ENCODE peak calls at places on chromosomes 16 and 17, in five cellular contexts. C is RWPE1, H is HL-60, X is glutamatergic neuron, W is AG09319. Z is an unnamed sample.

GRCh38 chr16:56357765-56358322 is 67.5 kb downstream of the AMFR start:
- DNase-seq in C (no peak), H (peak; percentile 18), X (peak; percentile 18), W (no peak), Z (peak; percentile 30)

GRCh38 chr16:81601008-81601428 is 156.4 kb downstream of the CMIP start:
- DNase-seq in C (peak; percentile 96), H (no peak), X (no peak), W (no peak), Z (no peak)

GRCh38 chr16:75282811-75283281 is 31.4 kb upstream of the BCAR1 start:
- DNase-seq in C (no peak), H (no peak), X (peak; percentile 65), W (no peak), Z (no peak)

GRCh38 chr16:76885776-76886175 is 305.2 kb upstream of the MON1B start:
- DNase-seq in C (no peak), H (no peak), X (no peak), W (no peak), Z (no peak)

GRCh38 chr17:37848690-37849616 is 75.3 kb upstream of the TBC1D3K start:
- DNase-seq in C (peak; percentile 64), H (peak; percentile 66), X (no peak), W (no peak), Z (peak; percentile 76)

GRCh38 chr17:48259710-48260291 is 152.2 kb downstream of the SNX11 start:
- DNase-seq in C (peak; percentile 34), H (no peak), X (no peak), W (no peak), Z (no peak)

GRCh38 chr16:2365895-2366294 is 25.4 kb upstream of the ABCA3 start:
- DNase-seq in C (no peak), H (no peak), X (no peak), W (peak; percentile 1), Z (no peak)

GRCh38 chr16:70796301-70796700 is 4.7 kb downstream of the VAC14 start:
- DNase-seq in C (no peak), H (no peak), X (no peak), W (no peak), Z (no peak)

GRCh38 chr16:79601092-79601977 is 798 bp upstream of the MAF start:
- DNase-seq in C (peak; percentile 41), H (no peak), X (peak; percentile 52), W (no peak), Z (peak; percentile 47)

GRCh38 chr16:57883480-57883879 is 81.2 kb upstream of the KIFC3 start:
- DNase-seq in C (no peak), H (no peak), X (no peak), W (no peak), Z (no peak)

GRCh38 chr16:65833171-65833871 is 533.2 kb upstream of the CDH5 start:
- DNase-seq in C (peak; percentile 45), H (no peak), X (no peak), W (peak; percentile 22), Z (no peak)

GRCh38 chr16:72837846-72838661 is 209.9 kb downstream of the ZFHX3 start:
- DNase-seq in C (no peak), H (no peak), X (no peak), W (no peak), Z (no peak)

GRCh38 chr17:9346296-9346926 is 229.2 kb downstream of the STX8 start:
- DNase-seq in C (no peak), H (no peak), X (no peak), W (no peak), Z (no peak)

GRCh38 chr17:33294994-33295393 is 1.9 kb upstream of the ASIC2 start:
- DNase-seq in C (no peak), H (no peak), X (no peak), W (no peak), Z (no peak)

GRCh38 chr17:33291248-33292183 is 1.6 kb downstream of the ASIC2 start:
- DNase-seq in C (peak; percentile 13), H (peak; percentile 14), X (peak; percentile 54), W (no peak), Z (no peak)

GRCh38 chr17:33292184-33292980 is 713 bp downstream of the ASIC2 start:
- DNase-seq in C (peak; percentile 6), H (no peak), X (peak; percentile 59), W (no peak), Z (no peak)

GRCh38 chr17:33290156-33290697 is 2.9 kb downstream of the ASIC2 start:
- DNase-seq in C (no peak), H (no peak), X (no peak), W (no peak), Z (no peak)

GRCh38 chr17:33292981-33293867 is at the start of gene ASIC2:
- DNase-seq in C (peak; percentile 53), H (no peak), X (peak; percentile 67), W (no peak), Z (no peak)
- TF ChIP-seq CTCF in C (no peak), H (no peak), X (no peak), W (no peak), Z (no peak)

GRCh38 chr16:27313422-27314160 is at the start of gene IL4R:
- DNase-seq in C (peak; percentile 35), H (no peak), X (peak; percentile 52), W (no peak), Z (peak; percentile 57)
- TF ChIP-seq CTCF in C (no peak), H (no peak), X (no peak), W (no peak), Z (no peak)

GRCh38 chr17:41516147-41516827 is 2.4 kb downstream of the KRT15 start:
- DNase-seq in C (no peak), H (no peak), X (no peak), W (no peak), Z (no peak)
- TF ChIP-seq CTCF in C (no peak), H (no peak), X (no peak), W (no peak), Z (no peak)

GRCh38 chr16:69701866-69702265 is 24.5 kb downstream of the NQO1 start:
- DNase-seq in C (no peak), H (no peak), X (no peak), W (no peak), Z (no peak)

GRCh38 chr16:69706975-69707340 is 19.4 kb downstream of the NQO1 start:
- DNase-seq in C (no peak), H (no peak), X (no peak), W (no peak), Z (no peak)

GRCh38 chr16:69706256-69706974 is 19.9 kb downstream of the NQO1 start:
- DNase-seq in C (peak; percentile 20), H (peak; percentile 26), X (no peak), W (no peak), Z (no peak)

GRCh38 chr16:69701452-69701851 is 24.9 kb downstream of the NQO1 start:
- DNase-seq in C (no peak), H (no peak), X (no peak), W (no peak), Z (no peak)

DNA sequence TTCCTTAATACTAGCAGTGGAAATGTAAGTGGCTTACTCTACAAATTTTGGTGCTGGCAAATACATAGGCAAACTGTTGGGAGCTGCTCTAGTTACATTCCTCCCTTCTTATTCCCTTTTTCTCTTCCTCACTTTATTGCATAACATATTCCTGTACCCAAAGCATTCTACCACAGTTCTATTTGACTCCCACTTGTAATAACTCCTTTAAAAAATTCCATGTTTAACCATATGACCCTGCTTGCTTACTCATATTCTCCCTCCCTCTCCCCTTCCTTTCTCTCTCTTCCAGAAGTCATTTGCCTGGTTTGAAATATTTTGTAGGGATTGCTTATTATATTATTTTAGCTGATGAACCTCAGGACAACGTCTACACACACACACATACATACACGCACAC is 22.7 kb downstream of the NQO1 start:
- DNase-seq in C (no peak), H (no peak), X (no peak), W (no peak), Z (no peak)
- TF ChIP-seq CTCF in C (no peak), H (no peak), X (no peak), W (no peak), Z (no peak)

DNA sequence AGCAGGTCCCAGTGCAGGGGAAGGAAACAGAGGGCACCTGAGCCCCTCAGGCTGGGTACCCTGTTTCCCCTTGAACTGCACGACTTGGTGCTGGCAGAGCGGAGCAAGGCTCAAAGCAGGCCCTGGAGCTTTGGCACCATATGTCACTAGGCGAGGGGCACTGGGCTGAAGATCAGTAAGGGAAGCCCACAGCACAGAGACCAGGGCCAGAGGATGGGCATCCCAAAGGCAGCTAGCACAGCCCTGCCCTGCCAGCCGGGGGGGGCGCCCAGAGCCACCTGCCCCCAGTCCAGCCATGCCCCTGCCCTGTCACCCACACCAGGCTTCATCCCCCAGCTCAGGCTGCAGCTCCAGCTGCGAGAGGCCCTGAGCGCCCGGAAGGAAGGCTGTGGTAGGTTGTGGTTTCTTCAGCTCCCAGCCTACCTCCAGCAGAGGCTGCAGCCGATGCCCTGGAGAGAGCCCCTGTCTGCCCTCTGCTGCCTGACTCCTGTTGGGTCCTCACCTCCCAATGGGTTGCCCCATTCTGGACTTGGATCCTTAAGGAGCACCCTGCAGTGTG is 10.9 kb downstream of the NHERF1 start:
- DNase-seq in C (no peak), H (no peak), X (no peak), W (no peak), Z (no peak)
- TF ChIP-seq CTCF in C (no peak), H (peak; percentile 5), X (no peak), W (no peak), Z (no peak)

GRCh38 chr17:82713015-82713723 is 3.3 kb upstream of the FN3KRP start:
- DNase-seq in C (no peak), H (no peak), X (no peak), W (no peak), Z (no peak)

GRCh38 chr17:82709024-82709675 is 7.4 kb upstream of the FN3KRP start:
- DNase-seq in C (no peak), H (no peak), X (no peak), W (no peak), Z (no peak)

GRCh38 chr17:82705756-82706155 is 7.3 kb upstream of the RAB40B start:
- DNase-seq in C (no peak), H (no peak), X (no peak), W (no peak), Z (no peak)

GRCh38 chr17:82709676-82710498 is 6.6 kb upstream of the FN3KRP start:
- DNase-seq in C (no peak), H (no peak), X (no peak), W (no peak), Z (no peak)

DNA sequence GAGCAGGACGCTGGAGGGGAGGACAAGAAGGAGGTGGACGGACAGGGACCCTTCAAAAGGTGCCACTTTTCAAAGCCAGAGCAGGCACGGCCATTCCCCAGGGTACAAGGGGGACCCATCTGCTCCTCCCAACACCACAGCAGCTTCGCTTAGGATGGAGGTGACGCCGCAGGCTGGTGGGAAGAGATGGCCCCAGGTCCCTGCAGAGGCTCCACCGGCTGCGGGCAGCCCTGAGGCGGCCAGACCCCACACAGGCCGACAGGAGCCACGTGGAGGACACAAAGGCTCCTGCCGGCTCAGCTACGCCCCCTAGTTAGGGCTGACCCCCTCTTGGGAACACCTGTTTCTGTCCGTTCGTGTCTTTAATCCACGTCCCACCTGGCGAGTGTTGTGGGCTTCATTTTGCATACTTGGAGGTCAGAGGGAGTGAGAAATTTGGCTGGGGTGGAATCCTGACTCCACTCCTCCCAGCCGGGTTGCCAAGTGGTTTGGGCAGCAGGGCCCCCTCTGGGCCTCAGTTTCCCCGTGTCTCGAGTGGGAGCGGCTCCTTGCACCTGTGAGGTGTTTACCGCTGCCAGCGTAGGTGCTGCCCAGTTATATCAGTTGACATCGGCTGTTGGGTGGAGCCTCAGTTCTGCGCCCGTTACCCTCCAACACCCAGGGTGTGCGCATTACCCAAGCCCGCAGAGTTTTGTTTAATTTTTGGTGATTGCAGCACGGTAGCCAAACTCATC is 5.8 kb upstream of the FN3KRP start:
- DNase-seq in C (no peak), H (no peak), X (no peak), W (no peak), Z (no peak)
- TF ChIP-seq CTCF in C (no peak), H (no peak), X (no peak), W (no peak), Z (no peak)

GRCh38 chr16:23595951-23596720 is at the start of gene NDUFAB1:
- DNase-seq in C (peak; percentile 81), H (peak; percentile 74), X (peak; percentile 97), W (peak; percentile 45), Z (peak; percentile 82)
- TF ChIP-seq CTCF in C (peak; percentile 99), H (peak; percentile 98), X (peak; percentile 99), W (peak; percentile 56), Z (peak; percentile 98)

Z was measured in CD14-positive monocyte.